ENCODE peak calls at places on chromosomes 11 and 22, in nine cellular contexts. One of them, this sample, is unnamed.

GRCh38 chr11:79959318-79959717 is 518.5 kb upstream of the TENM4 start:
- DNase-seq in BJ: no peak
- DNase-seq in NCI-H1092: no peak
- DNase-seq in HT1080: no peak
- DNase-seq in central memory CD4-positive, alpha-beta T cell: no peak
- DNase-seq in tibial nerve: no peak
- DNase-seq in HAP-1: no peak
- DNase-seq in non-pigmented ciliary epithelial cell: no peak
- DNase-seq in adrenal gland: no peak
- DNase-seq in this sample: no peak

GRCh38 chr11:70819022-70819421 is 420.7 kb downstream of the CTTN start:
- DNase-seq in BJ: no peak
- DNase-seq in NCI-H1092: no peak
- DNase-seq in HT1080: no peak
- DNase-seq in central memory CD4-positive, alpha-beta T cell: no peak
- DNase-seq in tibial nerve: no peak
- DNase-seq in HAP-1: no peak
- DNase-seq in non-pigmented ciliary epithelial cell: no peak
- DNase-seq in adrenal gland: no peak
- DNase-seq in this sample: no peak

GRCh38 chr22:25729016-25729415 is 13.0 kb upstream of the MYO18B start:
- DNase-seq in BJ: no peak
- DNase-seq in NCI-H1092: no peak
- DNase-seq in HT1080: no peak
- DNase-seq in central memory CD4-positive, alpha-beta T cell: no peak
- DNase-seq in tibial nerve: no peak
- DNase-seq in HAP-1: no peak
- DNase-seq in non-pigmented ciliary epithelial cell: no peak
- DNase-seq in adrenal gland: no peak
- DNase-seq in this sample: no peak

GRCh38 chr11:44840085-44840478 is 110.6 kb downstream of the TP53I11 start:
- DNase-seq in BJ: no peak
- DNase-seq in NCI-H1092: no peak
- DNase-seq in HT1080: no peak
- DNase-seq in central memory CD4-positive, alpha-beta T cell: no peak
- DNase-seq in tibial nerve: no peak
- DNase-seq in HAP-1: no peak
- DNase-seq in non-pigmented ciliary epithelial cell: no peak
- DNase-seq in adrenal gland: no peak
- DNase-seq in this sample: no peak

GRCh38 chr11:34837246-34837856 is 78.8 kb downstream of the APIP start:
- DNase-seq in BJ: no peak
- DNase-seq in NCI-H1092: no peak
- DNase-seq in HT1080: peak; percentile 37
- DNase-seq in central memory CD4-positive, alpha-beta T cell: no peak
- DNase-seq in tibial nerve: no peak
- DNase-seq in HAP-1: no peak
- DNase-seq in non-pigmented ciliary epithelial cell: no peak
- DNase-seq in adrenal gland: no peak
- DNase-seq in this sample: no peak

GRCh38 chr11:94666792-94667721 is 99.9 kb downstream of the PIWIL4 start:
- DNase-seq in BJ: no peak
- DNase-seq in NCI-H1092: no peak
- DNase-seq in HT1080: no peak
- DNase-seq in central memory CD4-positive, alpha-beta T cell: no peak
- DNase-seq in tibial nerve: no peak
- DNase-seq in HAP-1: no peak
- DNase-seq in non-pigmented ciliary epithelial cell: no peak
- DNase-seq in adrenal gland: no peak
- DNase-seq in this sample: no peak

GRCh38 chr11:59706518-59707285 is 6.9 kb downstream of the OR10V1 start:
- DNase-seq in BJ: peak; percentile 26
- DNase-seq in NCI-H1092: no peak
- DNase-seq in HT1080: peak; percentile 96
- DNase-seq in central memory CD4-positive, alpha-beta T cell: no peak
- DNase-seq in tibial nerve: no peak
- DNase-seq in HAP-1: no peak
- DNase-seq in non-pigmented ciliary epithelial cell: peak; percentile 78
- DNase-seq in adrenal gland: no peak
- DNase-seq in this sample: no peak

GRCh38 chr11:114059984-114060401 is 482 bp downstream of the ZBTB16 start:
- DNase-seq in BJ: no peak
- DNase-seq in NCI-H1092: no peak
- DNase-seq in HT1080: no peak
- DNase-seq in central memory CD4-positive, alpha-beta T cell: no peak
- DNase-seq in tibial nerve: no peak
- DNase-seq in HAP-1: no peak
- DNase-seq in non-pigmented ciliary epithelial cell: no peak
- DNase-seq in adrenal gland: peak; percentile 60
- DNase-seq in this sample: peak; percentile 31

GRCh38 chr11:67261942-67262681 is 4.2 kb upstream of the GRK2 start:
- DNase-seq in BJ: no peak
- DNase-seq in NCI-H1092: no peak
- DNase-seq in HT1080: no peak
- DNase-seq in central memory CD4-positive, alpha-beta T cell: no peak
- DNase-seq in tibial nerve: no peak
- DNase-seq in HAP-1: no peak
- DNase-seq in non-pigmented ciliary epithelial cell: no peak
- DNase-seq in adrenal gland: peak; percentile 25
- DNase-seq in this sample: no peak

GRCh38 chr22:31155425-31155824 is 4.6 kb upstream of the RNF185 start:
- DNase-seq in BJ: peak; percentile 73
- DNase-seq in NCI-H1092: no peak
- DNase-seq in HT1080: no peak
- DNase-seq in central memory CD4-positive, alpha-beta T cell: no peak
- DNase-seq in tibial nerve: no peak
- DNase-seq in HAP-1: no peak
- DNase-seq in non-pigmented ciliary epithelial cell: no peak
- DNase-seq in adrenal gland: no peak
- DNase-seq in this sample: no peak

GRCh38 chr11:109853156-109853776 is 239.9 kb upstream of the ZC3H12C start:
- DNase-seq in BJ: peak; percentile 25
- DNase-seq in NCI-H1092: peak; percentile 3
- DNase-seq in HT1080: peak; percentile 54
- DNase-seq in central memory CD4-positive, alpha-beta T cell: no peak
- DNase-seq in tibial nerve: no peak
- DNase-seq in HAP-1: peak; percentile 21
- DNase-seq in non-pigmented ciliary epithelial cell: peak; percentile 70
- DNase-seq in adrenal gland: no peak
- DNase-seq in this sample: peak; percentile 18

GRCh38 chr11:42620796-42621195 is 691.0 kb upstream of the API5 start:
- DNase-seq in BJ: no peak
- DNase-seq in NCI-H1092: no peak
- DNase-seq in HT1080: peak; percentile 27
- DNase-seq in central memory CD4-positive, alpha-beta T cell: no peak
- DNase-seq in tibial nerve: no peak
- DNase-seq in HAP-1: no peak
- DNase-seq in non-pigmented ciliary epithelial cell: no peak
- DNase-seq in adrenal gland: no peak
- DNase-seq in this sample: no peak

GRCh38 chr11:77725433-77725832 is 87.8 kb upstream of the CLNS1A start:
- DNase-seq in BJ: no peak
- DNase-seq in NCI-H1092: no peak
- DNase-seq in HT1080: no peak
- DNase-seq in central memory CD4-positive, alpha-beta T cell: no peak
- DNase-seq in tibial nerve: no peak
- DNase-seq in HAP-1: no peak
- DNase-seq in non-pigmented ciliary epithelial cell: no peak
- DNase-seq in adrenal gland: no peak
- DNase-seq in this sample: no peak

GRCh38 chr22:49592780-49593501 is 234.7 kb downstream of the BRD1 start:
- DNase-seq in BJ: no peak
- DNase-seq in NCI-H1092: no peak
- DNase-seq in HT1080: peak; percentile 10
- DNase-seq in central memory CD4-positive, alpha-beta T cell: no peak
- DNase-seq in tibial nerve: no peak
- DNase-seq in HAP-1: no peak
- DNase-seq in non-pigmented ciliary epithelial cell: no peak
- DNase-seq in adrenal gland: peak; percentile 13
- DNase-seq in this sample: no peak

GRCh38 chr11:21415566-21415965 is 746.2 kb downstream of the NELL1 start:
- DNase-seq in BJ: no peak
- DNase-seq in NCI-H1092: no peak
- DNase-seq in HT1080: no peak
- DNase-seq in central memory CD4-positive, alpha-beta T cell: no peak
- DNase-seq in tibial nerve: no peak
- DNase-seq in HAP-1: no peak
- DNase-seq in non-pigmented ciliary epithelial cell: no peak
- DNase-seq in adrenal gland: no peak
- DNase-seq in this sample: no peak

GRCh38 chr11:120645639-120646038 is 134.1 kb downstream of the GRIK4 start:
- DNase-seq in BJ: no peak
- DNase-seq in NCI-H1092: peak; percentile 88
- DNase-seq in HT1080: no peak
- DNase-seq in central memory CD4-positive, alpha-beta T cell: no peak
- DNase-seq in tibial nerve: no peak
- DNase-seq in HAP-1: no peak
- DNase-seq in non-pigmented ciliary epithelial cell: no peak
- DNase-seq in adrenal gland: no peak
- DNase-seq in this sample: peak; percentile 60

GRCh38 chr11:100636536-100636935 is 50.6 kb upstream of the ARHGAP42 start:
- DNase-seq in BJ: no peak
- DNase-seq in NCI-H1092: no peak
- DNase-seq in HT1080: no peak
- DNase-seq in central memory CD4-positive, alpha-beta T cell: no peak
- DNase-seq in tibial nerve: no peak
- DNase-seq in HAP-1: no peak
- DNase-seq in non-pigmented ciliary epithelial cell: no peak
- DNase-seq in adrenal gland: no peak
- DNase-seq in this sample: no peak

GRCh38 chr11:127106938-127107337 is 106.4 kb upstream of the KIRREL3 start:
- DNase-seq in BJ: no peak
- DNase-seq in NCI-H1092: peak; percentile 77
- DNase-seq in HT1080: no peak
- DNase-seq in central memory CD4-positive, alpha-beta T cell: no peak
- DNase-seq in tibial nerve: no peak
- DNase-seq in HAP-1: no peak
- DNase-seq in non-pigmented ciliary epithelial cell: no peak
- DNase-seq in adrenal gland: no peak
- DNase-seq in this sample: no peak

GRCh38 chr11:59669611-59670009 is 773 bp upstream of the PATL1 start:
- DNase-seq in BJ: no peak
- DNase-seq in NCI-H1092: no peak
- DNase-seq in HT1080: no peak
- DNase-seq in central memory CD4-positive, alpha-beta T cell: no peak
- DNase-seq in tibial nerve: peak; percentile 31
- DNase-seq in HAP-1: no peak
- DNase-seq in non-pigmented ciliary epithelial cell: no peak
- DNase-seq in adrenal gland: peak; percentile 53
- DNase-seq in this sample: peak; percentile 22

GRCh38 chr11:84437129-84438123 is 1151.3 kb upstream of the CCDC90B start:
- DNase-seq in BJ: no peak
- DNase-seq in NCI-H1092: peak; percentile 7
- DNase-seq in HT1080: no peak
- DNase-seq in central memory CD4-positive, alpha-beta T cell: no peak
- DNase-seq in tibial nerve: no peak
- DNase-seq in HAP-1: no peak
- DNase-seq in non-pigmented ciliary epithelial cell: no peak
- DNase-seq in adrenal gland: peak; percentile 18
- DNase-seq in this sample: no peak

GRCh38 chr11:35082322-35083180 is 56.4 kb upstream of the CD44 start:
- DNase-seq in BJ: peak; percentile 64
- DNase-seq in NCI-H1092: no peak
- DNase-seq in HT1080: peak; percentile 98
- DNase-seq in central memory CD4-positive, alpha-beta T cell: peak; percentile 94
- DNase-seq in tibial nerve: peak; percentile 42
- DNase-seq in HAP-1: peak; percentile 10
- DNase-seq in non-pigmented ciliary epithelial cell: no peak
- DNase-seq in adrenal gland: no peak
- DNase-seq in this sample: peak; percentile 27

GRCh38 chr22:45966320-45966891 is 10.6 kb downstream of the WNT7B start:
- DNase-seq in BJ: no peak
- DNase-seq in NCI-H1092: peak; percentile 9
- DNase-seq in HT1080: no peak
- DNase-seq in central memory CD4-positive, alpha-beta T cell: no peak
- DNase-seq in tibial nerve: no peak
- DNase-seq in HAP-1: no peak
- DNase-seq in non-pigmented ciliary epithelial cell: no peak
- DNase-seq in adrenal gland: no peak
- DNase-seq in this sample: no peak

GRCh38 chr22:32758866-32759385 is 42.6 kb upstream of the TIMP3 start:
- DNase-seq in BJ: no peak
- DNase-seq in NCI-H1092: no peak
- DNase-seq in HT1080: no peak
- DNase-seq in central memory CD4-positive, alpha-beta T cell: no peak
- DNase-seq in tibial nerve: no peak
- DNase-seq in HAP-1: no peak
- DNase-seq in non-pigmented ciliary epithelial cell: no peak
- DNase-seq in adrenal gland: no peak
- DNase-seq in this sample: no peak

GRCh38 chr11:26726960-26727359 is 5.1 kb upstream of the SLC5A12 start:
- DNase-seq in BJ: no peak
- DNase-seq in NCI-H1092: no peak
- DNase-seq in HT1080: no peak
- DNase-seq in central memory CD4-positive, alpha-beta T cell: no peak
- DNase-seq in tibial nerve: no peak
- DNase-seq in HAP-1: no peak
- DNase-seq in non-pigmented ciliary epithelial cell: no peak
- DNase-seq in adrenal gland: no peak
- DNase-seq in this sample: no peak

GRCh38 chr22:45308624-45309421 is 911 bp upstream of the FAM118A start:
- DNase-seq in BJ: no peak
- DNase-seq in NCI-H1092: no peak
- DNase-seq in HT1080: no peak
- DNase-seq in central memory CD4-positive, alpha-beta T cell: peak; percentile 17
- DNase-seq in tibial nerve: no peak
- DNase-seq in HAP-1: no peak
- DNase-seq in non-pigmented ciliary epithelial cell: no peak
- DNase-seq in adrenal gland: peak; percentile 40
- DNase-seq in this sample: no peak

GRCh38 chr11:66465371-66466224 is 1.1 kb upstream of the PELI3 start:
- DNase-seq in BJ: no peak
- DNase-seq in NCI-H1092: no peak
- DNase-seq in HT1080: no peak
- DNase-seq in central memory CD4-positive, alpha-beta T cell: no peak
- DNase-seq in tibial nerve: no peak
- DNase-seq in HAP-1: no peak
- DNase-seq in non-pigmented ciliary epithelial cell: no peak
- DNase-seq in adrenal gland: no peak
- DNase-seq in this sample: no peak

GRCh38 chr11:111982019-111982464 is 43.2 kb upstream of the DLAT start:
- DNase-seq in BJ: no peak
- DNase-seq in NCI-H1092: peak; percentile 44
- DNase-seq in HT1080: peak; percentile 19
- DNase-seq in central memory CD4-positive, alpha-beta T cell: peak; percentile 21
- DNase-seq in tibial nerve: peak; percentile 60
- DNase-seq in HAP-1: peak; percentile 65
- DNase-seq in non-pigmented ciliary epithelial cell: no peak
- DNase-seq in adrenal gland: peak; percentile 60
- DNase-seq in this sample: peak; percentile 55

GRCh38 chr11:66546966-66547661 is 411 bp downstream of the ACTN3 start:
- DNase-seq in BJ: no peak
- DNase-seq in NCI-H1092: no peak
- DNase-seq in HT1080: no peak
- DNase-seq in central memory CD4-positive, alpha-beta T cell: no peak
- DNase-seq in tibial nerve: no peak
- DNase-seq in HAP-1: no peak
- DNase-seq in non-pigmented ciliary epithelial cell: no peak
- DNase-seq in adrenal gland: no peak
- DNase-seq in this sample: no peak

GRCh38 chr11:31419138-31419537 is 49.5 kb downstream of the DNAJC24 start:
- DNase-seq in BJ: no peak
- DNase-seq in NCI-H1092: no peak
- DNase-seq in HT1080: no peak
- DNase-seq in central memory CD4-positive, alpha-beta T cell: no peak
- DNase-seq in tibial nerve: no peak
- DNase-seq in HAP-1: no peak
- DNase-seq in non-pigmented ciliary epithelial cell: no peak
- DNase-seq in adrenal gland: no peak
- DNase-seq in this sample: peak; percentile 6

This sample was measured in HEK293T.